ENCODE peak calls at places on chromosomes 3 and 15, in six cellular contexts. X is breast epithelium, I is HCT116, Z is sigmoid colon, D is SK-N-MC, V is spleen. L is an unnamed sample.
A peak's percentile ranks its signal among the peaks of the same experiment; 100 is the strongest.

GRCh38 chr3:50611464-50612233 is at the start of gene CISH:
- DNase-seq in X (peak; percentile 95), I (no peak), Z (peak; percentile 97), D (no peak), V (peak; percentile 99), L (peak; percentile 97)

GRCh38 chr3:157099337-157100078 is 60.4 kb downstream of the CCNL1 start:
- DNase-seq in X (peak; percentile 28), I (no peak), Z (no peak), D (no peak), V (no peak), L (no peak)

GRCh38 chr3:113436794-113437193 is 4.5 kb downstream of the CFAP44 start:
- DNase-seq in X (no peak), I (no peak), Z (no peak), D (no peak), V (no peak), L (no peak)

GRCh38 chr15:42800731-42801474 is 64.0 kb upstream of the CDAN1 start:
- DNase-seq in X (no peak), I (no peak), Z (no peak), D (no peak), V (no peak), L (no peak)

GRCh38 chr15:77836116-77836798 is 203.5 kb upstream of the LINGO1 start:
- DNase-seq in X (no peak), I (peak; percentile 26), Z (peak; percentile 28), D (no peak), V (peak; percentile 54), L (peak; percentile 42)

GRCh38 chr3:132406587-132406986 is 10.7 kb upstream of the DNAJC13 start:
- DNase-seq in X (no peak), I (no peak), Z (no peak), D (no peak), V (no peak), L (no peak)

GRCh38 chr15:43134157-43134637 is 811 bp downstream of the TMEM62 start:
- DNase-seq in X (no peak), I (no peak), Z (no peak), D (no peak), V (no peak), L (no peak)

GRCh38 chr15:42165081-42165480 is 8.6 kb upstream of the PLA2G4F start:
- DNase-seq in X (no peak), I (no peak), Z (no peak), D (no peak), V (no peak), L (no peak)

GRCh38 chr3:179673522-179673921 is 20.7 kb downstream of the USP13 start:
- DNase-seq in X (no peak), I (no peak), Z (no peak), D (no peak), V (no peak), L (no peak)

GRCh38 chr3:196336319-196337145 is 1.7 kb downstream of the TM4SF19 start:
- DNase-seq in X (no peak), I (peak; percentile 72), Z (no peak), D (no peak), V (no peak), L (no peak)

GRCh38 chr15:51314391-51315337 is 23.7 kb downstream of the CYP19A1 start:
- DNase-seq in X (no peak), I (no peak), Z (no peak), D (no peak), V (no peak), L (no peak)

GRCh38 chr15:94607176-94607654 is 375.9 kb downstream of the MCTP2 start:
- DNase-seq in X (no peak), I (no peak), Z (peak; percentile 83), D (peak; percentile 42), V (peak; percentile 76), L (no peak)

GRCh38 chr15:38829086-38829485 is 264.5 kb upstream of the RASGRP1 start:
- DNase-seq in X (no peak), I (no peak), Z (no peak), D (no peak), V (no peak), L (no peak)

GRCh38 chr3:123658118-123658859 is 73.4 kb upstream of the HACD2 start:
- DNase-seq in X (no peak), I (no peak), Z (peak; percentile 92), D (no peak), V (no peak), L (no peak)

GRCh38 chr15:52529289-52529929 is 729 bp upstream of the MYO5A start:
- DNase-seq in X (no peak), I (no peak), Z (no peak), D (no peak), V (peak; percentile 77), L (no peak)

GRCh38 chr3:160612386-160613115 is 47.2 kb upstream of the KPNA4 start:
- DNase-seq in X (no peak), I (no peak), Z (no peak), D (no peak), V (no peak), L (no peak)

GRCh38 chr3:51379301-51379700 is 5.8 kb upstream of the MANF start:
- DNase-seq in X (no peak), I (no peak), Z (no peak), D (no peak), V (peak; percentile 74), L (peak; percentile 49)

GRCh38 chr3:31408720-31409119 is 124.0 kb upstream of the STT3B start:
- DNase-seq in X (no peak), I (no peak), Z (no peak), D (no peak), V (no peak), L (no peak)

GRCh38 chr15:76208786-76209424 is 102.4 kb downstream of the ETFA start:
- DNase-seq in X (no peak), I (no peak), Z (no peak), D (no peak), V (no peak), L (no peak)

DNA sequence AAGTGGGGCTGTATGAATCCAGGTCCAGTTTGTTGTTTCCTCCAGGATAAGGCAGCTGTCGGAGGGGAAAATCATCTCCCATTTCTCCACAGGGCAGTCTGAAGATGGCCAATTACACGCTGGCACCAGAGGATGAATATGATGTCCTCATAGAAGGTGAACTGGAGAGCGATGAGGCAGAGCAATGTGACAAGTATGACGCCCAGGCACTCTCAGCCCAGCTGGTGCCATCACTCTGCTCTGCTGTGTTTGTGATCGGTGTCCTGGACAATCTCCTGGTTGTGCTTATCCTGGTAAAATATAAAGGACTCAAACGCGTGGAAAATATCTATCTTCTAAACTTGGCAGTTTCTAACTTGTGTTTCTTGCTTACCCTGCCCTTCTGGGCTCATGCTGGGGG is 917 bp downstream of the CCRL2 start:
- DNase-seq in X (no peak), I (no peak), Z (no peak), D (no peak), V (no peak), L (no peak)
- H3K4me3 ChIP-seq in X (peak overlapping the region; percentile 50), I (no peak overlapping the region), Z (no peak overlapping the region), D (no peak overlapping the region), V (peak overlapping the region; percentile 44), L (peak overlapping the region; percentile 29)

GRCh38 chr15:100602822-100603393 is 519 bp downstream of the ASB7 start:
- DNase-seq in X (no peak), I (no peak), Z (no peak), D (no peak), V (peak; percentile 78), L (peak; percentile 87)
- TF ChIP-seq POLR2AphosphoS5 in X (no peak), I (peak; percentile 12), Z (no peak), D (no peak), V (no peak), L (no peak)

DNA sequence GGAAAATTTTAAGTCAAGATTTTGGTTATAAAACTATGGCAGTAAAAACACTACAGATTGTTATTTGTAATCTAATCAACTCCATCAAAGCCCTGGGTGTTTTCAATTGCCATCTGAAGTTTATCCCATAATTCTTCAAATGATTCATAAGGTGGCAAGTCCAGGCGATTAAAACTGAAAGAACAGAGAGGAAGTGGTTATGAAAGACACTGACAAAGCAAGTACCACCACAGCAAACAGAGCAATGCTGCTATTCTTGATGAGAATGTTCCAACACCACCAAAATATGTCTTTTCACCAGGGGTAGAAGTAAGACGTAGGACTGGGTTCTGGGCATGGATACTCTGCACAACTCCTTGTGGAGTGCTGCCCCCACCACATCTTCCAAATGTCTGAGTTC is 86.9 kb upstream of the PRTG start:
- DNase-seq in X (no peak), I (no peak), Z (no peak), D (no peak), V (no peak), L (no peak)
- H3K4me3 ChIP-seq in X (no peak overlapping the region), I (no peak overlapping the region), Z (no peak overlapping the region), D (no peak overlapping the region), V (no peak overlapping the region), L (no peak overlapping the region)

GRCh38 chr3:158768881-158769518 is 32.9 kb upstream of the MFSD1 start:
- DNase-seq in X (peak; percentile 63), I (no peak), Z (peak; percentile 70), D (no peak), V (no peak), L (no peak)
- TF ChIP-seq POLR2AphosphoS5 in X (peak; percentile 83), I (no peak), Z (peak; percentile 91), D (no peak), V (no peak), L (peak; percentile 53)

GRCh38 chr15:70257047-70257446 is 159.3 kb upstream of the TLE3 start:
- DNase-seq in X (no peak), I (no peak), Z (no peak), D (no peak), V (peak; percentile 28), L (no peak)
- H3K4me3 ChIP-seq in X (no peak overlapping the region), I (no peak overlapping the region), Z (no peak overlapping the region), D (no peak overlapping the region), V (no peak overlapping the region), L (no peak overlapping the region)

GRCh38 chr3:12194209-12194608 is 35.5 kb upstream of the TIMP4 start:
- DNase-seq in X (no peak), I (peak; percentile 36), Z (no peak), D (no peak), V (no peak), L (no peak)

GRCh38 chr3:12192655-12193484 is 34.2 kb upstream of the TIMP4 start:
- DNase-seq in X (no peak), I (no peak), Z (no peak), D (no peak), V (no peak), L (no peak)

GRCh38 chr3:12194669-12195161 is 36.0 kb upstream of the TIMP4 start:
- DNase-seq in X (no peak), I (peak; percentile 86), Z (no peak), D (no peak), V (peak; percentile 82), L (no peak)

GRCh38 chr3:12192173-12192572 is 33.5 kb upstream of the TIMP4 start:
- DNase-seq in X (no peak), I (no peak), Z (no peak), D (no peak), V (no peak), L (no peak)

DNA sequence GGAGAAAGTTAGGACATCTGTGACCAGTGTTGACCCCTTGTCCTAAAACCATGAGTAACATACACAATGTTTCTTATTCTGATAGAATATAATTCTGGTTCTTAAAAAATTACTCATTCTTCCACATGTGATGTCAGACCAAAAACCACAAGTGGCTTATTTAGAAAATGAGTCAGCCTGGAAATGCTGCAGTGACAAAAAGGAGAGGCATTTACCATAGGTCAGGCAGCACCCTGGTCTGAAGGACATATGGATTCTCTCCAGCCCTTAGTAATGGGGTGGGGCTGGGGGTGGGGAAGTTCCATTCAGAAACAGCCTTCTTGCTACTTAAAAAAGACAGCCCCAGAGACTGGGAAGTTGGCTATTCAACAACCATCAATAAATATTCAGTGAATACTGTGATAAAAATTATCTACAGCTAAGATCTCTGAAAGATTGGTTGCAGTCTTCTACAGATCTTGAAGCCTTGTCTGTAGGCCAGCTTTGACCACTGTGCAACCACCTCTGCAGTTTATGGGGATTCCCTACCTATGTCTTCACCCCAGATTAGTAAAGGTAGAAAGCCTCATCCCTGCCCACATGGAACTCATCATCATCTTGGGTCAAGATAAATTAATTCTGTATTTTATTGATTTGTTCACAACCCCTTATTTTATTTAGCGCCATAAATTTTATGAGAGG is 34.9 kb upstream of the TIMP4 start:
- DNase-seq in X (no peak), I (peak; percentile 90), Z (no peak), D (no peak), V (no peak), L (no peak)
- TF ChIP-seq POLR2AphosphoS5 in X (no peak), I (peak; percentile 34), Z (peak; percentile 25), D (no peak), V (no peak), L (no peak)

L was measured in suprapubic skin.